ENCODE peak calls at places on chromosomes 13 and 19, in ten cellular contexts. W is anterior cingulate cortex; Q is effector CD4-positive, alpha-beta T cell; U is ELF-1; J is D341Med; Y is WERI-Rb-1; C is fibroblast of lung; M is AG08396; T is body of pancreas; H is AG09319. P is an unnamed sample.

GRCh38 chr19:4014541-4015491 is 7.3 kb downstream of the PIAS4 start:
- DNase-seq in W (no peak), Q (no peak), U (peak), J (peak), Y (no peak), C (no peak), M (no peak), T (peak), H (no peak), P (no peak)

GRCh38 chr19:35911790-35912189 is 3.7 kb upstream of the TYROBP start:
- DNase-seq in W (no peak), Q (no peak), U (no peak), J (no peak), Y (no peak), C (no peak), M (no peak), T (peak), H (no peak), P (no peak)

GRCh38 chr19:20472854-20473253 is 92.7 kb downstream of the ZNF737 start:
- DNase-seq in W (no peak), Q (no peak), U (no peak), J (no peak), Y (no peak), C (no peak), M (no peak), T (no peak), H (no peak), P (no peak)

GRCh38 chr19:6006896-6007295 is 29.0 kb upstream of the RANBP3 start:
- DNase-seq in W (no peak), Q (no peak), U (no peak), J (no peak), Y (no peak), C (no peak), M (no peak), T (no peak), H (no peak), P (no peak)

GRCh38 chr13:30418075-30418715 is 4.1 kb upstream of the UBE2L5 start:
- DNase-seq in W (no peak), Q (no peak), U (no peak), J (no peak), Y (no peak), C (no peak), M (no peak), T (no peak), H (no peak), P (no peak)

GRCh38 chr19:19523177-19523576 is 5.5 kb upstream of the YJEFN3 start:
- DNase-seq in W (no peak), Q (no peak), U (no peak), J (no peak), Y (no peak), C (no peak), M (no peak), T (no peak), H (no peak), P (no peak)

GRCh38 chr13:48431431-48431830 is 18.5 kb upstream of the LPAR6 start:
- DNase-seq in W (no peak), Q (no peak), U (no peak), J (no peak), Y (no peak), C (no peak), M (no peak), T (no peak), H (no peak), P (no peak)

GRCh38 chr13:110726726-110727125 is 13.2 kb downstream of the ING1 start:
- DNase-seq in W (no peak), Q (peak), U (no peak), J (no peak), Y (no peak), C (no peak), M (no peak), T (no peak), H (no peak), P (no peak)

GRCh38 chr13:110636701-110637201 is 21.4 kb downstream of the NAXD start:
- DNase-seq in W (no peak), Q (no peak), U (no peak), J (no peak), Y (no peak), C (no peak), M (no peak), T (no peak), H (no peak), P (no peak)

GRCh38 chr13:103431880-103432279 is 365.7 kb upstream of the SLC10A2 start:
- DNase-seq in W (no peak), Q (no peak), U (no peak), J (no peak), Y (no peak), C (no peak), M (no peak), T (no peak), H (no peak), P (no peak)

GRCh38 chr13:26759156-26759906 is 1.3 kb downstream of the GPR12 start:
- DNase-seq in W (no peak), Q (no peak), U (peak), J (no peak), Y (no peak), C (no peak), M (no peak), T (no peak), H (no peak), P (no peak)

GRCh38 chr19:51016798-51017683 is 2.5 kb downstream of the KLK10 start:
- DNase-seq in W (peak), Q (peak), U (peak), J (peak), Y (peak), C (peak), M (peak), T (peak), H (no peak), P (peak)

GRCh38 chr19:6718741-6719539 is 1.5 kb downstream of the C3 start:
- DNase-seq in W (peak), Q (no peak), U (peak), J (peak), Y (peak), C (peak), M (peak), T (peak), H (no peak), P (no peak)

GRCh38 chr19:53463263-53463662 is 4.3 kb upstream of the ZNF813 start:
- DNase-seq in W (peak), Q (no peak), U (peak), J (peak), Y (peak), C (peak), M (peak), T (peak), H (no peak), P (peak)

GRCh38 chr13:109778102-109778542 is 8.3 kb downstream of the IRS2 start:
- DNase-seq in W (no peak), Q (no peak), U (no peak), J (no peak), Y (no peak), C (no peak), M (no peak), T (peak), H (no peak), P (no peak)

GRCh38 chr19:45632468-45633196 is 6.6 kb downstream of the EML2 start:
- DNase-seq in W (no peak), Q (no peak), U (peak), J (peak), Y (peak), C (peak), M (peak), T (peak), H (peak), P (peak)

P was measured in glutamatergic neuron.